ENCODE peak calls at places on chromosomes 4 and X, in eight cellular contexts. O is right lobe of liver, S is IMR-90, V is heart left ventricle, D is A549, T is upper lobe of left lung, N is HCT116, U is gastrocnemius medialis. H is an unnamed sample.

GRCh38 chr4:17065821-17066220 is 167.4 kb upstream of the LDB2 start:
- ATAC-seq in O (no peak), S (no peak), V (no peak), D (no peak), T (no peak), N (no peak), U (no peak), H (no peak)

GRCh38 chrX:110034036-110034435 is 31.1 kb downstream of the TMEM164 start:
- ATAC-seq in O (no peak), S (no peak), V (no peak), D (no peak), T (no peak), N (no peak), U (peak), H (no peak)

GRCh38 chr4:52059372-52059771 is 8.3 kb downstream of the SPATA18 start:
- ATAC-seq in O (peak), S (no peak), V (peak), D (no peak), T (peak), N (no peak), U (peak), H (peak)

GRCh38 chr4:108159845-108160244 is 8.9 kb downstream of the LEF1 start:
- ATAC-seq in O (no peak), S (no peak), V (no peak), D (no peak), T (no peak), N (no peak), U (no peak), H (no peak)

GRCh38 chrX:101759000-101759399 is 99.3 kb upstream of the ARMCX2 start:
- ATAC-seq in O (peak), S (peak), V (no peak), D (peak), T (peak), N (peak), U (no peak), H (no peak)

GRCh38 chr4:27000820-27001219 is 140.2 kb downstream of the STIM2 start:
- ATAC-seq in O (peak), S (no peak), V (no peak), D (peak), T (no peak), N (peak), U (no peak), H (no peak)

GRCh38 chr4:144343143-144343755 is 202.7 kb upstream of the GYPA start:
- ATAC-seq in O (no peak), S (no peak), V (no peak), D (no peak), T (no peak), N (no peak), U (no peak), H (no peak)

GRCh38 chrX:19344207-19344534 is 444 bp downstream of the PDHA1 start:
- ATAC-seq in O (no peak), S (peak), V (no peak), D (peak), T (no peak), N (no peak), U (peak), H (no peak)

GRCh38 chr4:169202878-169203277 is 67.9 kb downstream of the SH3RF1 start:
- ATAC-seq in O (no peak), S (no peak), V (no peak), D (no peak), T (no peak), N (no peak), U (no peak), H (no peak)

GRCh38 chr4:165384186-165384585 is 5.4 kb downstream of the CPE start:
- ATAC-seq in O (no peak), S (no peak), V (no peak), D (no peak), T (no peak), N (no peak), U (no peak), H (no peak)

GRCh38 chrX:17567173-17567572 is 170.1 kb upstream of the SCML1 start:
- ATAC-seq in O (no peak), S (peak), V (peak), D (no peak), T (no peak), N (no peak), U (no peak), H (no peak)

GRCh38 chr4:87465739-87466366 is 43.5 kb downstream of the NUDT9 start:
- ATAC-seq in O (peak), S (peak), V (no peak), D (peak), T (peak), N (peak), U (no peak), H (no peak)

GRCh38 chr4:184514121-184514988 is 40.0 kb upstream of the IRF2 start:
- ATAC-seq in O (peak), S (peak), V (peak), D (peak), T (peak), N (no peak), U (peak), H (peak)

GRCh38 chr4:99202536-99202935 is 16.5 kb downstream of the ADH6 start:
- ATAC-seq in O (no peak), S (peak), V (peak), D (no peak), T (peak), N (no peak), U (peak), H (peak)

GRCh38 chrX:105190252-105190853 is 30.1 kb downstream of the TEX13A start:
- ATAC-seq in O (peak), S (no peak), V (no peak), D (peak), T (no peak), N (no peak), U (no peak), H (no peak)

GRCh38 chr4:94466923-94467322 is 15.2 kb downstream of the PDLIM5 start:
- ATAC-seq in O (no peak), S (no peak), V (no peak), D (no peak), T (no peak), N (no peak), U (no peak), H (no peak)

GRCh38 chrX:136687457-136687856 is 39.5 kb downstream of the CD40LG start:
- ATAC-seq in O (no peak), S (no peak), V (no peak), D (no peak), T (no peak), N (no peak), U (no peak), H (no peak)

GRCh38 chr4:71417150-71417549 is 78.3 kb downstream of the SLC4A4 start:
- ATAC-seq in O (no peak), S (peak), V (no peak), D (no peak), T (no peak), N (no peak), U (no peak), H (no peak)

GRCh38 chrX:41621236-41621651 is 67.5 kb upstream of the GPR34 start:
- ATAC-seq in O (no peak), S (peak), V (no peak), D (peak), T (no peak), N (no peak), U (no peak), H (no peak)

GRCh38 chr4:150874386-150875226 is 140.5 kb downstream of the LRBA start:
- ATAC-seq in O (peak), S (peak), V (peak), D (no peak), T (no peak), N (no peak), U (peak), H (no peak)

GRCh38 chr4:154424810-154425484 is 66.7 kb downstream of the DCHS2 start:
- ATAC-seq in O (no peak), S (no peak), V (no peak), D (no peak), T (no peak), N (no peak), U (no peak), H (no peak)

GRCh38 chr4:119536572-119537528 is 91.8 kb downstream of the PDE5A start:
- ATAC-seq in O (no peak), S (peak), V (no peak), D (no peak), T (no peak), N (no peak), U (no peak), H (no peak)

GRCh38 chr4:152674359-152674758 is 5.4 kb downstream of the TMEM154 start:
- ATAC-seq in O (no peak), S (no peak), V (no peak), D (no peak), T (no peak), N (no peak), U (no peak), H (no peak)

GRCh38 chr4:185255868-185256267 is 46.5 kb downstream of the SNX25 start:
- ATAC-seq in O (no peak), S (no peak), V (no peak), D (no peak), T (no peak), N (no peak), U (no peak), H (no peak)

GRCh38 chr4:173379929-173380328 is 9.2 kb downstream of the SAP30 start:
- ATAC-seq in O (no peak), S (no peak), V (no peak), D (no peak), T (no peak), N (no peak), U (no peak), H (no peak)

GRCh38 chr4:18110099-18110498 is 88.5 kb upstream of the LCORL start:
- ATAC-seq in O (no peak), S (no peak), V (no peak), D (no peak), T (no peak), N (no peak), U (no peak), H (no peak)

GRCh38 chr4:150582101-150582565 is at the start of gene MAB21L2:
- ATAC-seq in O (no peak), S (no peak), V (no peak), D (no peak), T (no peak), N (no peak), U (no peak), H (no peak)

GRCh38 chrX:113422323-113422722 is 581.7 kb upstream of the AMOT start:
- ATAC-seq in O (no peak), S (no peak), V (no peak), D (no peak), T (no peak), N (no peak), U (no peak), H (no peak)

GRCh38 chrX:81174286-81174685 is 27.4 kb downstream of the HMGN5 start:
- ATAC-seq in O (peak), S (peak), V (no peak), D (peak), T (no peak), N (peak), U (no peak), H (no peak)

GRCh38 chr4:15963568-15963967 is 593 bp upstream of the FGFBP2 start:
- ATAC-seq in O (no peak), S (no peak), V (no peak), D (no peak), T (peak), N (peak), U (no peak), H (no peak)

GRCh38 chr4:85733798-85734197 is 258.8 kb downstream of the ARHGAP24 start:
- ATAC-seq in O (peak), S (no peak), V (peak), D (no peak), T (peak), N (no peak), U (no peak), H (no peak)

GRCh38 chrX:53732797-53733196 is 46.3 kb upstream of the HUWE1 start:
- ATAC-seq in O (no peak), S (no peak), V (no peak), D (no peak), T (no peak), N (no peak), U (no peak), H (no peak)

GRCh38 chr4:108043536-108043935 is 53.8 kb downstream of the HADH start:
- ATAC-seq in O (no peak), S (peak), V (no peak), D (no peak), T (no peak), N (no peak), U (no peak), H (no peak)

GRCh38 chr4:80875642-80876041 is 154.9 kb upstream of the BMP3 start:
- ATAC-seq in O (no peak), S (no peak), V (no peak), D (no peak), T (no peak), N (no peak), U (no peak), H (no peak)

GRCh38 chr4:88809561-88810219 is 112.1 kb upstream of the NAP1L5 start:
- ATAC-seq in O (peak), S (no peak), V (peak), D (no peak), T (peak), N (no peak), U (no peak), H (no peak)

GRCh38 chr4:6236816-6237390 is 32.7 kb upstream of the WFS1 start:
- ATAC-seq in O (no peak), S (no peak), V (no peak), D (no peak), T (no peak), N (no peak), U (no peak), H (no peak)
- H3K27ac ChIP-seq in O (no peak), S (no peak), V (no peak), D (no peak), T (no peak), N (no peak), U (no peak), H (no peak)

DNA sequence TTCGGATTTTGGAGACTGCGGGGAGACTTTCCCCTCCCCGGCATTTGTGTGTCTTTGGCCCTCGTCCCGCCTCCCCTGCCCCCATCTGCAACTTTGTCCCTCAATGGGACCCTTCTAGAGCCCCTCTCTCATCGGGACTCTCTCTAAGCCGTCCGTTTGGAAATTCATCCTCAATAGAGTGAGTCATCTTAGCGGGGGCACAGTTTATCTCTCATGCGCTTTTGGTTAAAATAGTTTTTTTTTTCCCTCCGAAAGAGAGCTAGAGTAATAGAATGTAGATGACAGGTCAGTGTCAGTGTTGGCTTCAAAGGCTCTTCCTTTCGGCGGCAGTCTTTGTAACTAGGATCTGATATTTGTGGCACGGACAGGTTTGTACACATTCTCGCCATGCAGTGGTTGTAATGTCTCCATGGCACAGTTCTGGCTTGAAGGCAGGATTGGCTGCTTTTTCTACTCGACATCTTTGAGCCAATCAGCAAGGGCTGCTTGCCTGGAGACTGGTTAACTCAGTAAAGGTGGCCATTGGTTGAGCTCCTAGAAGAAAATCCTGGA is 966 bp downstream of the N4BP2 start:
- ATAC-seq in O (peak), S (peak), V (peak), D (peak), T (peak), N (peak), U (peak), H (peak)
- TF ChIP-seq POLR2A in O (peak), S (no peak), V (no peak), D (no peak), T (peak), N (peak), U (peak), H (no peak)

DNA sequence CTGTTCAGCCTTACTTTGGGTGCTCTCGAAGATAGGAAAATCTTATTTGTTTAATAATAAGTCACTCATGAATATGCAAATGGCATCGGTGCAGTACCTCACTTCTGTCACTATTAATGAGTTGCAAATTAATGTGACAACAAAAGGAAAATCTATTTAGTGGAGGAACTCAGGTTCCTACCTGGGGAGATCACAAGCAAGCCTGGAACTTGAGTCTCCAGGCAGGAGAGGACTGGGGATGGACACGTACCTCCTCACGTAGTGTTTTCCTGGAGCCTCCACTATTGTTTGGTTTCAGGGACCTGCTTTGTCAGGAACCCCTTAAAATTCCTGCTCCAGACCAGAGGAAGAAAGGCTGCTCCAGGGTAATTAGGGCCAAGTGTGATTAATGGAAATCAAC is 82.1 kb downstream of the BCOR start:
- ATAC-seq in O (no peak), S (no peak), V (no peak), D (no peak), T (no peak), N (no peak), U (no peak), H (no peak)
- TF ChIP-seq CTCF in O (no peak), S (no peak), V (no peak), D (no peak), T (no peak), N (no peak), U (no peak), H (no peak)

DNA sequence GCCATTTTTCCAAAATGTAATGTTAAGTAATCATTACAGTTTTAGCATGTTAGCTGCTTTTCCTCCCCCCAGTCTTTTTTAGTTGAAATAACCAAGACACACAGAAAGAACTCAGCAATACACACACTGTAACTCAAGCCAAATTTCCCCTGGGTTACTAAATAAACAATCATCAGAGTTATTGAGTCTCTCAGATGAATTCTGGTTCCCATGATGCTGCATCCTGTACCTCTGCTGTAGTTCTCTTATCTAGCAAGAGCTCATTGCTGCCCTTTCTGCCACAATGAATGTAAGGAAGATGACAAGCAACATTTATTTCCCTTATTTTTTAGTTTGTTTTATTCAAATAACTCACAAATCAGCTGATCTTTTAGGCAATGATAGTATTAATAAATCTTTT is 185.1 kb downstream of the ARHGAP6 start:
- ATAC-seq in O (no peak), S (peak), V (no peak), D (no peak), T (no peak), N (no peak), U (no peak), H (no peak)
- H3K27ac ChIP-seq in O (no peak), S (no peak), V (no peak), D (no peak), T (no peak), N (no peak), U (no peak), H (no peak)

H was measured in gastroesophageal sphincter.